ENCODE peak calls at places on chromosome 5, in seven cellular contexts. F is K562, P is GM12878, T is HepG2, X is HCT116, S is SK-N-SH, V is H1. J is an unnamed sample.

GRCh38 chr5:78424680-78425079 is 64.3 kb downstream of the SCAMP1 start:
- DNase-seq in F (no peak), P (no peak), T (no peak), X (no peak), S (no peak), V (no peak), J (no peak)

GRCh38 chr5:143065185-143065584 is 295.0 kb downstream of the ARHGAP26 start:
- DNase-seq in F (no peak), P (no peak), T (no peak), X (no peak), S (no peak), V (no peak), J (no peak)

GRCh38 chr5:142830241-142831018 is 60.3 kb downstream of the ARHGAP26 start:
- DNase-seq in F (no peak), P (no peak), T (no peak), X (no peak), S (no peak), V (no peak), J (no peak)

GRCh38 chr5:83512051-83512745 is 40.7 kb downstream of the VCAN start:
- DNase-seq in F (no peak), P (no peak), T (no peak), X (no peak), S (no peak), V (no peak), J (no peak)

GRCh38 chr5:93601053-93601429 is 18.0 kb downstream of the NR2F1 start:
- DNase-seq in F (no peak), P (no peak), T (no peak), X (no peak), S (peak), V (no peak), J (no peak)

GRCh38 chr5:141476132-141476909 is 555 bp downstream of the PCDHGC3 start:
- DNase-seq in F (no peak), P (no peak), T (no peak), X (no peak), S (peak), V (peak), J (peak)

GRCh38 chr5:16913187-16913839 is 22.8 kb downstream of the MYO10 start:
- DNase-seq in F (no peak), P (no peak), T (no peak), X (peak), S (no peak), V (no peak), J (no peak)

GRCh38 chr5:151523335-151523734 is 67.8 kb downstream of the FAT2 start:
- DNase-seq in F (peak), P (no peak), T (peak), X (peak), S (peak), V (peak), J (peak)

GRCh38 chr5:150489358-150490295 is 18.3 kb upstream of the NDST1 start:
- DNase-seq in F (no peak), P (peak), T (no peak), X (no peak), S (no peak), V (no peak), J (no peak)

GRCh38 chr5:9166202-9167147 is 379.4 kb downstream of the SEMA5A start:
- DNase-seq in F (no peak), P (no peak), T (no peak), X (no peak), S (no peak), V (no peak), J (no peak)

GRCh38 chr5:172686111-172686510 is 45.0 kb downstream of the NEURL1B start:
- DNase-seq in F (no peak), P (no peak), T (no peak), X (no peak), S (no peak), V (no peak), J (no peak)

GRCh38 chr5:169914766-169915165 is 65.5 kb downstream of the INSYN2B start:
- DNase-seq in F (no peak), P (no peak), T (no peak), X (no peak), S (no peak), V (no peak), J (no peak)

GRCh38 chr5:82538339-82539034 is 260.3 kb upstream of the RPS23 start:
- DNase-seq in F (peak), P (no peak), T (no peak), X (no peak), S (peak), V (no peak), J (no peak)

GRCh38 chr5:140420226-140420570 is 18.6 kb downstream of the ANKHD1 start:
- DNase-seq in F (no peak), P (no peak), T (no peak), X (no peak), S (no peak), V (no peak), J (peak)

GRCh38 chr5:130528474-130528873 is 624.2 kb downstream of the CHSY3 start:
- DNase-seq in F (no peak), P (no peak), T (no peak), X (no peak), S (no peak), V (no peak), J (no peak)

GRCh38 chr5:93583799-93584530 is 943 bp downstream of the NR2F1 start:
- DNase-seq in F (no peak), P (no peak), T (peak), X (no peak), S (peak), V (no peak), J (no peak)

GRCh38 chr5:152349683-152350526 is 55.2 kb downstream of the NMUR2 start:
- DNase-seq in F (peak), P (no peak), T (peak), X (peak), S (peak), V (peak), J (peak)

GRCh38 chr5:147051193-147051592 is 172.6 kb upstream of the PPP2R2B start:
- DNase-seq in F (no peak), P (no peak), T (no peak), X (no peak), S (no peak), V (no peak), J (no peak)

GRCh38 chr5:80659111-80659510 is 4.3 kb upstream of the DHFR start:
- DNase-seq in F (no peak), P (no peak), T (no peak), X (no peak), S (no peak), V (no peak), J (no peak)

GRCh38 chr5:32092938-32093812 is 80.9 kb downstream of the GOLPH3 start:
- DNase-seq in F (peak), P (peak), T (peak), X (peak), S (peak), V (peak), J (peak)

GRCh38 chr5:129904102-129904666 is at the start of gene CHSY3:
- DNase-seq in F (peak), P (no peak), T (peak), X (peak), S (peak), V (peak), J (peak)

GRCh38 chr5:98770158-98770910 is 3.1 kb upstream of the RGMB start:
- DNase-seq in F (no peak), P (no peak), T (peak), X (no peak), S (peak), V (no peak), J (peak)
- TF ChIP-seq JUND in F (no peak), P (no peak), T (no peak), X (no peak), S (no peak), V (no peak), J (no peak)

DNA sequence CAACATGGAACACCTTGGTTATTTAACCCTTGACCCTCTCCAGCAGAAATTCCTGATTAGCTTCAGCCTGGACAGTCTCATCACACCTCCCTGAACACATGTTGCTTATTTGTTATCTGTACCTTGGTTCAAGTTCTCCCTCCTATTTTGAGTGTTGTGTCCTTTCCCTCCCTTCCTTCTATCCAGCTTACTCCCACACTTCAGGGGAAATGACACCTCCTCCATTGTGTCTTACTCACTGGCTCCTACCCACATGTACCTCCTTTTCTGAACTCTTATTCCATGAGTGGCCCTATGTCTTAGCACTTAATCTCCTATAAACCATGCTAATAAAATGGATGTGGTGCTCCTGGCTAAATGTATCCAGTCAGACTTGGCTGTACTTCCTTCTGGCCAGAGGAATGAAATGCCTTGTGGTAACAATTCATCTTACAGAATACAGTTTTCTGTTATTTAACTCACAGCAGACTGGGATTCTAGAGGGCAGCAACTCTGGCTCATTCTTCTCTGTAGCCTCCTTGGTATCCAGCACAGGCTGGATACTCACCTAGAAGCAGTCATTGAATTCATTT is 11.2 kb downstream of the LIX1 start:
- DNase-seq in F (no peak), P (no peak), T (no peak), X (no peak), S (no peak), V (no peak), J (no peak)
- TF ChIP-seq JUND in F (no peak), P (no peak), T (no peak), X (no peak), S (no peak), V (no peak), J (no peak)

DNA sequence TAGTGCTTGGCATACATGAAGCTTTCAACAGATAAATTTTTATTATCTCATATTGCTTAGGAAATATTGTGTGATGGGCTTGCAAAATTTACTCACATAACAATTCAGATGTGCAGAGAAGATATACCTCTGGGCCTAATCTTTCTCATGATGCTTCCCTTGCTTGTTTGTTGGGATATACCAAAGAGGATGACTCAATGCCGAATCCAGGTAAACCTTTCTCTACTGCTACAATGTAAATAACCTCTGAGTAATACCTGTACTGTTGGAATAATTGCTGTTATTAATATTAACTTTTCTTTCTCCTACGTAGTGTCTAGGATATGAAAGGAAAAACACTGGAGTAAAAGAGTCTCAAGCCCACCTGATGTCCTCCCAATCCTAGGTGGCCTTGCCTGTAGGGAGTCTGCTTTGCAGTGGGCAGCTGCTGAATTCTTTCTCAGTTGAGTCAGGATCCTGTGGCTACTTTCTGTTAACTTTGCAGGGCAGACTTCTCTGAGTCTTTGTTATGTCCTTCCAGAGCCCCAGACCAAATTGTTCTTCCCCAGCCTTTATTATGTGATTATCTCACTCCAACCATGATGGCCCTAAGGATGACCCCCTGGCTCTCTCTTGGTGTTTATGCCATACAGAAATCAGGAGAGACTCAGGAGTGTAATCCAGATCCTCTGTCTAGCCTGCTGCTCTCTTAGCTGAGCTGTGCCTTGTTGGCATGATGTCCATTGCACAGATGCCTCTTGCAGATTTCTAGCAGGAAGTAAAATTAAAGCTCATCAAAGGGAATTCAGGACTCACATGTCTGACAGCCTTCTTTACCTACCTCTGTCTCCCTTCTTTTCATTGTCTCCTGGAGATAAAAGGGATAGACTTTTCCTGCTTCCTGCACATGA is 208.1 kb downstream of the SNX18 start:
- DNase-seq in F (no peak), P (no peak), T (no peak), X (no peak), S (no peak), V (no peak), J (no peak)
- TF ChIP-seq JUND in F (no peak), P (no peak), T (no peak), X (no peak), S (no peak), V (no peak), J (no peak)

GRCh38 chr5:137073192-137073591 is 425.9 kb downstream of the SPOCK1 start:
- DNase-seq in F (no peak), P (no peak), T (no peak), X (no peak), S (no peak), V (no peak), J (no peak)

GRCh38 chr5:137072376-137073174 is 426.6 kb downstream of the SPOCK1 start:
- DNase-seq in F (no peak), P (no peak), T (no peak), X (no peak), S (no peak), V (no peak), J (no peak)

GRCh38 chr5:137084016-137084415 is 415.1 kb downstream of the SPOCK1 start:
- DNase-seq in F (no peak), P (no peak), T (no peak), X (no peak), S (no peak), V (no peak), J (no peak)

GRCh38 chr5:137075163-137075970 is 423.8 kb downstream of the SPOCK1 start:
- DNase-seq in F (peak), P (no peak), T (peak), X (peak), S (peak), V (peak), J (peak)

DNA sequence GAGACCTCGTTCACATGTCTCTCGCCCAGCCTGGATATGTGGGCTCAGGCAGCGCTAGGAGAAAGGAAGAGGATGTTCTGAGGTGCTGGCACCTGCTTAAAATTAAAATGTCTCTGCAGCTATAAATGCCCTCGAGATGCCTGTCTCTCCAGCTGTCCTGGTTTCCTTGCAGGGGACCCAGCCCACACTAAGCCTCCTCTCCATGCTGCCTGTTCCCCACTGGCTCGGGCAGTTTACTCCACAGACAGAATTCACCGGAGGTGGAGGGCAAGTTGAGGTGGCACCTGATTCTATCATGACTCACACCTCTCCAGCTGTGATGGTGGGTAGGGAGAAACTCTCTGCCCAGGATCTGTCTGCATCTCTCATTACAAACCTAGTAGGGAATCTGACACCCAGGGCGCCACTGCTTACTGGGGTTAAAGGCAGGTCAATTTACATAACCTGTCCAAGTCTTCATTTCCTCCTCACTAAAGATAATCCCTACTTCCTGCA is 420.9 kb downstream of the SPOCK1 start:
- DNase-seq in F (no peak), P (no peak), T (no peak), X (peak), S (no peak), V (no peak), J (no peak)
- TF ChIP-seq JUND in F (no peak), P (no peak), T (no peak), X (peak), S (no peak), V (no peak), J (no peak)

J was measured in T47D.